ENCODE peak calls at places on chromosome 4, in eight cellular contexts. J, S, U, N, E, P, L and F are unnamed samples. For H4K20me1, the result is how much of the 10 kb centered on the place peaks cover.

GRCh38 chr4:186204103-186204559 is 12.8 kb downstream of the CYP4V2 start:
- DNase-seq in J (no peak), S (no peak), U (no peak), N (peak), E (peak), P (no peak), L (no peak), F (no peak)

GRCh38 chr4:498328-498919 is 532 bp downstream of the ZNF721 start:
- DNase-seq in J (no peak), S (no peak), U (no peak), N (no peak), E (no peak), P (no peak), L (no peak), F (no peak)

GRCh38 chr4:143417679-143418403 is 81.2 kb downstream of the GAB1 start:
- DNase-seq in J (no peak), S (peak), U (no peak), N (no peak), E (no peak), P (no peak), L (no peak), F (no peak)

GRCh38 chr4:142142403-142142802 is 506.0 kb downstream of the IL15 start:
- DNase-seq in J (no peak), S (no peak), U (no peak), N (no peak), E (no peak), P (no peak), L (no peak), F (no peak)

GRCh38 chr4:161650812-161651211 is 513.0 kb downstream of the FSTL5 start:
- DNase-seq in J (no peak), S (no peak), U (no peak), N (no peak), E (no peak), P (no peak), L (no peak), F (no peak)

GRCh38 chr4:150178161-150178560 is 99.9 kb downstream of the DCLK2 start:
- DNase-seq in J (no peak), S (no peak), U (no peak), N (no peak), E (peak), P (no peak), L (no peak), F (no peak)

GRCh38 chr4:33696066-33696465 is 2548.2 kb downstream of the ARAP2 start:
- DNase-seq in J (no peak), S (no peak), U (no peak), N (no peak), E (peak), P (no peak), L (no peak), F (no peak)

GRCh38 chr4:95304898-95305297 is 243.9 kb downstream of the UNC5C start:
- DNase-seq in J (peak), S (no peak), U (no peak), N (no peak), E (peak), P (peak), L (no peak), F (peak)

GRCh38 chr4:85445058-85445639 is 29.8 kb upstream of the ARHGAP24 start:
- DNase-seq in J (no peak), S (no peak), U (no peak), N (no peak), E (peak), P (no peak), L (no peak), F (no peak)

GRCh38 chr4:112289407-112290253 is 3.9 kb upstream of the TIFA start:
- DNase-seq in J (no peak), S (peak), U (no peak), N (no peak), E (no peak), P (no peak), L (no peak), F (no peak)

GRCh38 chr4:146134761-146135160 is 40.8 kb upstream of the LSM6 start:
- DNase-seq in J (no peak), S (no peak), U (no peak), N (no peak), E (peak), P (peak), L (no peak), F (peak)

GRCh38 chr4:182213024-182213423 is 30.2 kb upstream of the TENM3 start:
- DNase-seq in J (no peak), S (no peak), U (no peak), N (no peak), E (peak), P (no peak), L (no peak), F (no peak)

GRCh38 chr4:179755322-179755721 is 2313.1 kb upstream of the AGA start:
- DNase-seq in J (no peak), S (no peak), U (no peak), N (no peak), E (no peak), P (no peak), L (no peak), F (no peak)

GRCh38 chr4:145177906-145178538 is 2.4 kb downstream of the OTUD4 start:
- DNase-seq in J (no peak), S (peak), U (no peak), N (no peak), E (peak), P (peak), L (peak), F (no peak)

GRCh38 chr4:155666701-155667537 is at the start of gene GUCY1A1:
- DNase-seq in J (peak), S (no peak), U (peak), N (no peak), E (peak), P (peak), L (peak), F (peak)

GRCh38 chr4:135368826-135369225 is 1167.2 kb upstream of the PABPC4L start:
- DNase-seq in J (no peak), S (no peak), U (no peak), N (no peak), E (peak), P (no peak), L (no peak), F (no peak)

GRCh38 chr4:141027421-141027820 is 105.8 kb downstream of the RNF150 start:
- DNase-seq in J (no peak), S (no peak), U (no peak), N (no peak), E (peak), P (peak), L (no peak), F (no peak)

GRCh38 chr4:169398294-169398693 is 127.5 kb upstream of the SH3RF1 start:
- DNase-seq in J (no peak), S (no peak), U (no peak), N (no peak), E (peak), P (peak), L (no peak), F (no peak)

GRCh38 chr4:87679449-87680169 is 29.5 kb downstream of the DMP1 start:
- DNase-seq in J (no peak), S (peak), U (peak), N (peak), E (peak), P (peak), L (peak), F (peak)

GRCh38 chr4:15706646-15707362 is 3.9 kb downstream of the BST1 start:
- DNase-seq in J (no peak), S (no peak), U (no peak), N (no peak), E (no peak), P (no peak), L (no peak), F (no peak)

GRCh38 chr4:15704145-15704544 is 1.3 kb downstream of the BST1 start:
- DNase-seq in J (no peak), S (no peak), U (no peak), N (no peak), E (no peak), P (no peak), L (no peak), F (no peak)

GRCh38 chr4:15702941-15703403 is at the start of gene BST1:
- DNase-seq in J (no peak), S (no peak), U (peak), N (no peak), E (peak), P (peak), L (peak), F (peak)

GRCh38 chr4:15707363-15707715 is 4.5 kb downstream of the BST1 start:
- DNase-seq in J (no peak), S (no peak), U (no peak), N (no peak), E (no peak), P (no peak), L (no peak), F (no peak)

DNA sequence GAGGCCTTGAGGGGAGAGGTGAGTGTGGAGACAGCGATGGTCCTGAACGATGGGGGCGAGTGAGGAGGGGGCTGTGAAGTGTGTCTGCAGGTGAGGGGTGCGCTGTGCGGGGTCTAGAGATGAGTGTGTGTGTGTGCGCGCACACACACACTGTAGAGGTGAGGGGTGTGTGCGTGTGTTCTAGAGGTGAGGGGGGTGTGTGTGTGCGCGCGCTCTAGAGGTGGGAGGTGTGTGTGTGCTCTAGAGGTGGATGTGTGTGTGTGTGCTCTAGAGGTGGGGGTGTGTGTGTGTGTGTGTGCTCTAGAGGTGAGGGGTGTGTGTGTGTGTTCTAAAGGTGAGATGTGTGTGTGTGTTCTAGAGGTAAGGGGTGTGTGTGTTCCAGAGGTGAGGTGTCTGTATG is 574 bp downstream of the BST1 start:
- DNase-seq in J (no peak), S (no peak), U (no peak), N (no peak), E (no peak), P (no peak), L (no peak), F (no peak)
- H2AFZ ChIP-seq in J (no peak), S (no peak), U (no peak), N (no peak), E (peak), P (peak), L (no peak), F (no peak)

GRCh38 chr4:101224358-101225218 is 122.7 kb downstream of the PPP3CA start:
- DNase-seq in J (no peak), S (no peak), U (no peak), N (no peak), E (no peak), P (no peak), L (no peak), F (no peak)

GRCh38 chr4:101222156-101222845 is 125.0 kb downstream of the PPP3CA start:
- DNase-seq in J (no peak), S (no peak), U (no peak), N (no peak), E (no peak), P (no peak), L (no peak), F (no peak)

GRCh38 chr4:101218346-101218745 is 129.0 kb downstream of the PPP3CA start:
- DNase-seq in J (no peak), S (no peak), U (no peak), N (no peak), E (no peak), P (no peak), L (no peak), F (no peak)

GRCh38 chr4:101218894-101219293 is 128.4 kb downstream of the PPP3CA start:
- DNase-seq in J (no peak), S (no peak), U (no peak), N (no peak), E (no peak), P (no peak), L (no peak), F (no peak)

GRCh38 chr4:101221294-101221693 is 126.0 kb downstream of the PPP3CA start:
- DNase-seq in J (no peak), S (no peak), U (no peak), N (no peak), E (peak), P (no peak), L (no peak), F (no peak)
- H4K20me1 ChIP-seq in J (under half), S (under half), U (under half), N (under half), E (under half), P (under half), L (under half), F (under half)

DNA sequence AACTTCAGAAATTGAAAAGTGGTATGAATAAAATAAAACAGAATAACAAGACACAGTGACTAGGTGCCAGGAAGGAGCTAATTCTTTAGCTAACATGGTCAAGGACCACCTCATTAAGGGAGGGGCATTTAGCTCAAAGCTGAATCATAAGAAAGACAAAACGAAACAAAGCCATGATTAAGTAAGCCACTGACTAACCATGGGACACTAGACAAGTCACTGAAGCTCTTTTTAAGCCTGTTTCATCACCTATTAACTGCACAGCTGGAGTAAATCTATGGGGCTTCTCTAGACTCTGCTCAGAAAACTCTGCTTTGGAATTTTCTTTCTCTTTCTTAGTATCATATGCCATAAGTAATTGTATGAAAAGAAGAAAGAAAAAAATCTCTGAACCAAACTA is 49.8 kb upstream of the C1QTNF7 start:
- DNase-seq in J (no peak), S (no peak), U (no peak), N (no peak), E (peak), P (peak), L (no peak), F (peak)
- H2AFZ ChIP-seq in J (no peak), S (no peak), U (no peak), N (no peak), E (no peak), P (no peak), L (no peak), F (no peak)

GRCh38 chr4:37903901-37904300 is 13.0 kb downstream of the TBC1D1 start:
- DNase-seq in J (no peak), S (no peak), U (no peak), N (no peak), E (no peak), P (no peak), L (no peak), F (no peak)

GRCh38 chr4:37905526-37906169 is 14.8 kb downstream of the TBC1D1 start:
- DNase-seq in J (no peak), S (no peak), U (no peak), N (no peak), E (no peak), P (no peak), L (no peak), F (no peak)

GRCh38 chr4:37909690-37910486 is 19.0 kb downstream of the TBC1D1 start:
- DNase-seq in J (no peak), S (no peak), U (no peak), N (no peak), E (no peak), P (no peak), L (no peak), F (no peak)

GRCh38 chr4:37904824-37905223 is 13.9 kb downstream of the TBC1D1 start:
- DNase-seq in J (no peak), S (no peak), U (no peak), N (no peak), E (no peak), P (no peak), L (no peak), F (no peak)

DNA sequence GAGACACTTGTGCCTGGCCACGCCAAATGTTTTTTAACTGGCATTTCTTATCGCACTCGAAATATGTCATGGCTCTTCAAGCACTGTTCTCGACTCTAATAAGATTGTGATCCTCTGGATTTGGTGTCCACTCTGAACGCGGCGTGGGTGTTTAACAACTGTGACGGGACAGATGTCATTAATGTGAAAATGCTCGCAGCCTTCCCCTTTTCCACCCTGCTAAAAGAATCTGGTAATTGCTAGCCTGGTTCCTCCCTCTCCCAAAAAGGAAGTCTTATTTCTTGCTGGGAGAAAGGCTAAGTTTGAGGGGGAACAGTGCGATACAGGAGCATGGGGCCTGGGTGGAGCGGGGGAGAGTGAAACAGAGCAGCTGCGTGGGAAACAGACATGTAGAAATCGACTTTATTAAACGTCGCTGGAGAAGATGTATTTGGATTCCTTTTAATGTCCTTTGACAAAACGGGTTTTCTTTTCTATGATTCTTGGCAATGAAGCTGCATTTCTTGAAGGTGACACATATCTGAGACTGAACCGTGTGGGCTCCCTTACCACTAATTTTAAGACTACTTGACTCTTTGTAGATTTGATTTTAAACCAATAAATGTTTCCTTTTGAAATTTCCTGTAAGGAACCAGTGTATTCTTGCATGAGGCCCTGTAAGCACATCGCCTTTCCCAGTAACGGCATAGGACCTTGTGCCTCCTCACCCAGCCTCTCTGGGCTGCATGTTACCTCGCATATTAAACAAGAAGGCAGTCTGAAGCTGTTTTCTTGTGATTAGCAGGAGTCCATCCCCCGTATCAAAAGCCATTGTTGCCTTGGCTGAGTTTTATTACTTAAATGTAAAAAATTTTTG is 17.8 kb downstream of the TBC1D1 start:
- DNase-seq in J (no peak), S (no peak), U (no peak), N (no peak), E (peak), P (peak), L (no peak), F (no peak)
- H4K20me1 ChIP-seq in J (under half), S (under half), U (under half), N (under half), E (under half), P (under half), L (under half), F (under half)

GRCh38 chr4:26624042-26624441 is 40.2 kb downstream of the TBC1D19 start:
- DNase-seq in J (no peak), S (no peak), U (no peak), N (no peak), E (no peak), P (no peak), L (no peak), F (no peak)
- H2AFZ ChIP-seq in J (no peak), S (no peak), U (no peak), N (no peak), E (no peak), P (no peak), L (no peak), F (no peak)

GRCh38 chr4:7756071-7756470 is 183.6 kb downstream of the AFAP1 start:
- DNase-seq in J (no peak), S (no peak), U (no peak), N (no peak), E (no peak), P (no peak), L (no peak), F (no peak)

GRCh38 chr4:7756561-7757355 is 182.9 kb downstream of the AFAP1 start:
- DNase-seq in J (no peak), S (no peak), U (no peak), N (no peak), E (peak), P (peak), L (no peak), F (no peak)

GRCh38 chr4:7754565-7755262 is 184.9 kb downstream of the AFAP1 start:
- DNase-seq in J (no peak), S (no peak), U (no peak), N (no peak), E (no peak), P (no peak), L (no peak), F (no peak)

GRCh38 chr4:7753931-7754465 is 185.7 kb downstream of the AFAP1 start:
- DNase-seq in J (peak), S (peak), U (no peak), N (no peak), E (no peak), P (no peak), L (no peak), F (no peak)

GRCh38 chr4:7755529-7755928 is 184.1 kb downstream of the AFAP1 start:
- DNase-seq in J (no peak), S (no peak), U (no peak), N (no peak), E (no peak), P (no peak), L (no peak), F (no peak)
- H4K20me1 ChIP-seq in J (half or more), S (under half), U (under half), N (under half), E (under half), P (under half), L (under half), F (under half)

GRCh38 chr4:80253510-80253909 is 13.0 kb upstream of the FGF5 start:
- DNase-seq in J (no peak), S (no peak), U (no peak), N (no peak), E (no peak), P (no peak), L (no peak), F (no peak)
- H2AFZ ChIP-seq in J (no peak), S (no peak), U (no peak), N (no peak), E (peak), P (peak), L (no peak), F (no peak)

GRCh38 chr4:119627267-119628190 is 1.1 kb downstream of the PDE5A start:
- DNase-seq in J (peak), S (peak), U (peak), N (peak), E (peak), P (peak), L (peak), F (peak)
- H4K20me1 ChIP-seq in J (under half), S (under half), U (under half), N (under half), E (under half), P (under half), L (under half), F (under half)

GRCh38 chr4:76235407-76235806 is 16.1 kb upstream of the FAM47E start:
- DNase-seq in J (no peak), S (no peak), U (no peak), N (no peak), E (no peak), P (no peak), L (no peak), F (no peak)

GRCh38 chr4:76233088-76233487 is 18.4 kb upstream of the FAM47E start:
- DNase-seq in J (no peak), S (no peak), U (no peak), N (no peak), E (no peak), P (no peak), L (no peak), F (no peak)

GRCh38 chr4:76233534-76233933 is 18.0 kb upstream of the FAM47E start:
- DNase-seq in J (no peak), S (no peak), U (no peak), N (no peak), E (no peak), P (no peak), L (no peak), F (no peak)

GRCh38 chr4:76234679-76235044 is 16.9 kb upstream of the FAM47E start:
- DNase-seq in J (no peak), S (no peak), U (no peak), N (no peak), E (no peak), P (no peak), L (no peak), F (no peak)

DNA sequence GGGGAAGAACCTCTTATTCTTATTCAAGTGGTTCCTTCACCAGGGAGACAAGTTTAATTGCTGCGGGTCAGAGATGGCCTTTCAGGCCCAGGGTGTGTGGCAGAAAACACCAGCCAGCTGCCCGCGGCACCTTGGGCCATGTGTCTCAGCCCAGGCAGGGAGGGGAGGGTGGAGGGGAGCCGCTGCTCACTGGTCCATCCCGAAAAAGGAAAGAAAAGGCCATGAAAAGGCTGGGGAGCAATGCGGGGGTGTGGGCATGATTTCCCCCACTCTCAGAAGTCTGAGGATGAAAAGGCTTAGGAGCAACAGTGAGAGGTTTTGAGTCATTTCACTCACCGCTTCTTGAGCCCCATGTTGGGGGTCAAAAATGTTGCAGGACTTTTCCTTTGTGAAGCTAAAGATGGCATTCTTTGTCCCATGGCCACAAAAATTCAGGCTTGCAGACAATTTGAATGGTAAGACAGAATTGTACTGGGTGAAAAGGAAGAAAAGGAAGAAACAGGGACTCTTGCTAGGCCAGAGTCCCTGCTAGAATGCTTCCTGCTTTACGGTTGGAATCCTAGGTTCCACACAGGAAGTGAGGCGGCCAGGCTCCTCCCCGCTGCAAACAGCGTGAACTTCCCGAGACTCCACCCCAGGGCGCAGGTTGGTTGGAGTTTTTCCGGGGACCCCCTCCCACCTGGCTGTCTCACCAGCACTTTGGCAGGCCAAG is 17.4 kb upstream of the FAM47E start:
- DNase-seq in J (no peak), S (no peak), U (peak), N (peak), E (no peak), P (no peak), L (no peak), F (no peak)
- H2AFZ ChIP-seq in J (no peak), S (no peak), U (no peak), N (peak), E (no peak), P (no peak), L (peak), F (peak)